ENCODE peak calls at places on chromosomes 12 and 14, in nine cellular contexts. M is lower leg skin; J is CD8-positive, alpha-beta T cell; Y is stimulated activated CD4-positive, alpha-beta T cell treated with anti-CD3 and anti-CD28 coated beads, Interleukin-15, amount 100 ng/mL, for 1 hour; V is foreskin fibroblast; G is CD8-positive, alpha-beta memory T cell; F is HCT116; E is NCI-H2081; B is CD4-positive, alpha-beta T cell. D is an unnamed sample.

GRCh38 chr14:67280506-67280905 is 39.3 kb downstream of the PALS1 start:
- DNase-seq in G (no peak), M (no peak), V (no peak), E (no peak), Y (no peak), F (no peak), J (no peak), B (no peak), D (no peak)

GRCh38 chr12:77319141-77319540 is 253.8 kb upstream of the E2F7 start:
- DNase-seq in Y (no peak), E (no peak), B (no peak), J (no peak), V (no peak), F (no peak), G (no peak), M (no peak), D (no peak)

GRCh38 chr12:126202138-126202537 is 1136.9 kb downstream of the AACS start:
- DNase-seq in J (no peak), G (no peak), E (no peak), M (no peak), F (no peak), V (no peak), Y (no peak), B (no peak), D (no peak)

GRCh38 chr14:53711205-53711604 is 245.4 kb downstream of the BMP4 start:
- DNase-seq in F (no peak), E (no peak), G (no peak), M (no peak), J (no peak), B (no peak), V (no peak), Y (no peak), D (no peak)

GRCh38 chr12:5514016-5514415 is 82.1 kb downstream of the NTF3 start:
- DNase-seq in Y (no peak), F (no peak), B (no peak), G (no peak), M (peak), J (no peak), V (peak), E (no peak), D (no peak)

GRCh38 chr12:53974084-53975018 is at the start of gene HOTAIR:
- DNase-seq in V (peak), F (no peak), G (peak), J (no peak), Y (no peak), E (peak), M (peak), B (no peak), D (no peak)

GRCh38 chr14:51289169-51289568 is 49.1 kb downstream of the TMX1 start:
- DNase-seq in V (no peak), Y (no peak), F (no peak), B (no peak), E (no peak), M (no peak), G (no peak), J (no peak), D (no peak)

GRCh38 chr12:85016423-85016822 is 19.7 kb downstream of the TSPAN19 start:
- DNase-seq in V (peak), J (no peak), F (peak), E (no peak), B (no peak), Y (no peak), G (no peak), M (no peak), D (no peak)

GRCh38 chr14:47284283-47284682 is 391.1 kb downstream of the MDGA2 start:
- DNase-seq in V (no peak), E (no peak), J (no peak), G (no peak), M (no peak), B (no peak), Y (no peak), F (no peak), D (no peak)

GRCh38 chr12:104223599-104224168 is 8.1 kb downstream of the TXNRD1 start:
- DNase-seq in E (no peak), B (no peak), V (peak), G (no peak), J (no peak), F (no peak), Y (no peak), M (no peak), D (no peak)

GRCh38 chr12:65959452-65959851 is 135.2 kb downstream of the HMGA2 start:
- DNase-seq in E (no peak), Y (no peak), F (no peak), V (peak), M (no peak), B (no peak), G (no peak), J (no peak), D (no peak)

GRCh38 chr12:121638298-121639202 is 12.2 kb downstream of the ORAI1 start:
- DNase-seq in F (no peak), G (no peak), M (no peak), J (no peak), E (no peak), V (no peak), B (no peak), Y (no peak), D (no peak)

D was measured in NCI-H146.